ENCODE peak calls at places on chromosomes 1 and 21, in four cellular contexts. N, R, W and Z are unnamed samples.

GRCh38 chr1:25661043-25661807 is 44.6 kb downstream of the MAN1C1 start:
- DNase-seq in W (peak), R (no peak), N (no peak), Z (no peak)

GRCh38 chr1:184567016-184567415 is 180.2 kb downstream of the C1orf21 start:
- DNase-seq in R (no peak), N (no peak), W (no peak), Z (no peak)

GRCh38 chr1:223345720-223346119 is 18.3 kb downstream of the SUSD4 start:
- DNase-seq in W (no peak), N (no peak), R (no peak), Z (no peak)

GRCh38 chr1:32900956-32901822 is at the start of gene TMEM54:
- DNase-seq in R (no peak), N (no peak), W (no peak), Z (no peak)

GRCh38 chr1:221435510-221435909 is 306.4 kb downstream of the DUSP10 start:
- DNase-seq in R (peak), W (peak), N (peak), Z (peak)

GRCh38 chr1:31725134-31725533 is 21.3 kb upstream of the COL16A1 start:
- DNase-seq in N (no peak), R (no peak), W (no peak), Z (no peak)

GRCh38 chr1:186838380-186839076 is 9.8 kb downstream of the PLA2G4A start:
- DNase-seq in R (peak), W (no peak), N (no peak), Z (peak)

GRCh38 chr1:16342331-16343062 is 9.8 kb downstream of the FBXO42 start:
- DNase-seq in N (no peak), R (no peak), W (no peak), Z (no peak)

GRCh38 chr21:39564200-39564599 is 48.5 kb upstream of the B3GALT5 start:
- DNase-seq in R (no peak), N (no peak), W (no peak), Z (no peak)

GRCh38 chr1:56477164-56478111 is 101.9 kb downstream of the PLPP3 start:
- DNase-seq in N (no peak), R (no peak), W (peak), Z (no peak)

GRCh38 chr1:55506686-55507577 is 291.8 kb upstream of the USP24 start:
- DNase-seq in R (no peak), N (no peak), W (peak), Z (no peak)

GRCh38 chr1:108142773-108143394 is 57.3 kb downstream of the SLC25A24 start:
- DNase-seq in W (no peak), R (no peak), N (no peak), Z (no peak)